ENCODE peak calls at places on chromosomes 3 and 15, in ten cellular contexts. Y is GM13977, U is upper lobe of right lung, H is HFFc6, I is spleen, K is neural crest cell, B is WTC11, A is AG10803, L is glutamatergic neuron, Z is GM06990. J is an unnamed sample.

GRCh38 chr3:3765661-3766060 is 33.6 kb upstream of the LRRN1 start:
- DNase-seq in I (no peak), B (no peak), U (no peak), L (no peak), H (no peak), Z (no peak), K (no peak), A (no peak), Y (no peak), J (no peak)

GRCh38 chr3:171198781-171199472 is 172.4 kb upstream of the SLC2A2 start:
- DNase-seq in I (no peak), B (no peak), Z (no peak), U (no peak), H (no peak), K (no peak), Y (no peak), L (no peak), A (no peak), J (no peak)

GRCh38 chr3:62805578-62805977 is 69.6 kb downstream of the CADPS start:
- DNase-seq in Y (no peak), K (no peak), U (no peak), Z (no peak), H (no peak), L (no peak), B (no peak), I (no peak), A (no peak), J (no peak)

GRCh38 chr3:157921271-157921670 is 184.9 kb downstream of the SHOX2 start:
- DNase-seq in K (no peak), B (no peak), H (no peak), L (no peak), Z (no peak), I (no peak), A (peak), Y (no peak), U (no peak), J (no peak)

GRCh38 chr3:57942366-57942765 is 65.9 kb upstream of the FLNB start:
- DNase-seq in A (no peak), B (no peak), Z (no peak), K (no peak), L (no peak), U (no peak), H (no peak), I (no peak), Y (no peak), J (no peak)

GRCh38 chr3:186164696-186165095 is 55.8 kb upstream of the ETV5 start:
- DNase-seq in Z (no peak), L (no peak), U (no peak), A (no peak), I (no peak), Y (no peak), H (no peak), K (no peak), B (no peak), J (no peak)

GRCh38 chr3:37435572-37435971 is 261.2 kb upstream of the LRRFIP2 start:
- DNase-seq in L (no peak), B (peak), Y (no peak), A (no peak), Z (no peak), U (no peak), H (no peak), K (no peak), I (no peak), J (no peak)

GRCh38 chr3:8737823-8738222 is 4.2 kb downstream of the CAV3 start:
- DNase-seq in L (no peak), B (no peak), H (no peak), I (no peak), Y (no peak), K (no peak), A (no peak), U (no peak), Z (no peak), J (no peak)

GRCh38 chr3:123423026-123423425 is 25.9 kb downstream of the ADCY5 start:
- DNase-seq in I (no peak), Z (no peak), B (no peak), L (no peak), K (no peak), A (no peak), U (no peak), H (no peak), Y (no peak), J (no peak)

GRCh38 chr3:30548605-30549004 is 57.8 kb upstream of the TGFBR2 start:
- DNase-seq in A (no peak), Z (peak), B (peak), I (no peak), Y (no peak), H (no peak), U (no peak), L (peak), K (peak), J (no peak)

GRCh38 chr3:37800022-37800493 is 61.6 kb upstream of the CTDSPL start:
- DNase-seq in Y (no peak), I (no peak), L (no peak), U (no peak), H (peak), Z (no peak), A (peak), K (no peak), B (no peak), J (no peak)

GRCh38 chr3:141429371-141430035 is 57.3 kb upstream of the RASA2 start:
- DNase-seq in U (no peak), H (no peak), K (no peak), A (no peak), Y (no peak), Z (no peak), L (no peak), I (no peak), B (no peak), J (no peak)

GRCh38 chr15:97504031-97504430 is 456.5 kb upstream of the ARRDC4 start:
- DNase-seq in A (no peak), Y (no peak), L (no peak), U (no peak), B (no peak), I (no peak), K (no peak), Z (no peak), H (no peak), J (no peak)

GRCh38 chr3:114093596-114093995 is 37.1 kb downstream of the QTRT2 start:
- DNase-seq in Y (no peak), B (no peak), U (no peak), H (peak), L (no peak), Z (no peak), A (peak), K (no peak), I (no peak), J (no peak)

GRCh38 chr3:43644443-43644842 is 22.6 kb upstream of the ANO10 start:
- DNase-seq in L (no peak), I (no peak), Y (no peak), Z (no peak), B (no peak), U (no peak), A (no peak), K (no peak), H (no peak), J (no peak)

GRCh38 chr15:60179786-60180391 is 175.8 kb downstream of the FOXB1 start:
- DNase-seq in Z (no peak), Y (peak), K (peak), H (peak), U (no peak), A (peak), B (no peak), L (no peak), I (no peak), J (peak)

GRCh38 chr15:77568960-77569646 is 63.6 kb downstream of the LINGO1 start:
- DNase-seq in L (no peak), Z (no peak), K (no peak), B (no peak), Y (peak), A (no peak), U (peak), H (no peak), I (no peak), J (peak)

GRCh38 chr3:188350956-188351355 is 197.0 kb downstream of the LPP start:
- DNase-seq in A (no peak), I (no peak), U (no peak), Y (no peak), K (no peak), B (no peak), H (no peak), L (no peak), Z (no peak), J (no peak)

GRCh38 chr3:188348445-188349244 is 194.7 kb downstream of the LPP start:
- DNase-seq in I (no peak), Z (no peak), A (peak), U (no peak), H (peak), K (no peak), L (no peak), B (no peak), Y (no peak), J (no peak)

GRCh38 chr3:188351648-188352047 is 197.7 kb downstream of the LPP start:
- DNase-seq in B (no peak), H (no peak), A (no peak), L (no peak), Z (no peak), Y (no peak), K (no peak), I (no peak), U (no peak), J (no peak)

GRCh38 chr3:188349963-188350332 is 196.0 kb downstream of the LPP start:
- DNase-seq in A (peak), Y (no peak), B (no peak), H (no peak), I (no peak), Z (no peak), L (no peak), K (no peak), U (no peak), J (no peak)

DNA sequence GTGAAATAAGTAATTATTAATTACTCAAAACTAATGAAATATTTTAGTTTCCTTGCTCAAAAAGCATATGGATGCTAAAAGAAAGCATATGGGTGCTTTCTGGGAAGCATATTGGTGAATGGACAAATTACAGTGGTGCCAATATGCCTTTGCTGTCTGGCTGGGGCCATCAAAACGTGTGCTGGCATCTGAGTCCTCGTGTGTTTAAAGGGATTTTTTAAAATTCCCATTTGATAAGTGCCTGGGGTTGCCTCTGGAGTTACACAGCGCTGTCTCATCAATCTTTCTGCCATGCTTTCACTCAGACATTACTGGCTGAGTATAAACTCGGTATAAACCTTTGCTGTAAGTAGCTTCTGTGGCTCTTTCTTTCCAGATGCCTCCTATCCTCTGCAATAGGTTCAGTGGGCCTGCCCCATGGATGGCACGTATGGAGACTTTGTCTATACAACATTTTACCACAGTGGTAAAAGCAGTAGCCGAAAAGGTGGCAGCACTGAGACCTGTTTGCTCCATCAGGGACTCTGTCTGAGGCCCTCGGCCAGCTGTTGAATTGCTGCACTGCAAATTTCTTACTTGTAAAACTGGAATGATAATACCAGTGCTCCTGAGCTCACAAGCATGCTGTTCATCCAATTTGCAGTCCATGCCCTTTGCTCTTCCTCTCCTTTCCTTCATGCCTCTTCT is 195.5 kb downstream of the LPP start:
- DNase-seq in A (peak), L (no peak), Y (no peak), B (peak), U (no peak), H (no peak), K (no peak), Z (no peak), I (no peak), J (no peak)
- TF ChIP-seq CTCF in A (no peak), L (no peak), Y (no peak), B (no peak), U (no peak), H (peak), K (no peak), Z (peak), I (no peak), J (no peak)

DNA sequence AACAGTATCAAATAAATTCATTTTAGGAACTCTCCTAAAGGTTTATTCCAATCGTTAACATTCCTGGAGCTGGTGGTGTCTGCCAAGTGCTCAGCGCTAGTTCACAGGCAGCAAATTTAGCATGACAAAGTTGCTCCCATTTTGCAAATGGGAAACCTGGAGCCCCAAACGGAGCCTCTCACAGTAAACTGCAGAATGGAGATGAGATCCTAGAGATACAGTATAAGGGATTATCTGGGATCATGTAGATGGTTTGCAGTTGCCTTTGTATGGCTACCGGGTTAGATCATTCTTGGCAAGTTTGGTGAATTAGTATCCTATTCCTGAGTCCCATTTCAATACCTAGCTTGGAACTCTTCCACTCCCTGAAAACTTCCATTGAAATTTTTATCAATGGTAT is 173.7 kb downstream of the CDIN1 start:
- DNase-seq in Z (no peak), B (peak), U (no peak), A (no peak), H (no peak), Y (no peak), L (no peak), I (no peak), K (no peak), J (no peak)
- TF ChIP-seq CTCF in Z (no peak), B (no peak), U (no peak), A (no peak), H (no peak), Y (no peak), L (no peak), I (no peak), K (no peak), J (no peak)

GRCh38 chr15:63436872-63437375 is 55.3 kb upstream of the CA12 start:
- DNase-seq in Z (no peak), L (no peak), K (peak), B (no peak), Y (peak), A (peak), I (peak), H (peak), U (peak), J (peak)
- TF ChIP-seq CTCF in Z (peak), L (no peak), K (no peak), B (no peak), Y (no peak), A (peak), I (no peak), H (peak), U (no peak), J (no peak)

GRCh38 chr3:50675179-50676030 is 678 bp downstream of the DOCK3 start:
- DNase-seq in B (peak), H (no peak), A (no peak), Y (peak), L (peak), K (peak), Z (no peak), U (peak), I (peak), J (peak)
- TF ChIP-seq CTCF in B (peak), H (peak), A (no peak), Y (peak), L (peak), K (peak), Z (peak), U (peak), I (no peak), J (peak)

DNA sequence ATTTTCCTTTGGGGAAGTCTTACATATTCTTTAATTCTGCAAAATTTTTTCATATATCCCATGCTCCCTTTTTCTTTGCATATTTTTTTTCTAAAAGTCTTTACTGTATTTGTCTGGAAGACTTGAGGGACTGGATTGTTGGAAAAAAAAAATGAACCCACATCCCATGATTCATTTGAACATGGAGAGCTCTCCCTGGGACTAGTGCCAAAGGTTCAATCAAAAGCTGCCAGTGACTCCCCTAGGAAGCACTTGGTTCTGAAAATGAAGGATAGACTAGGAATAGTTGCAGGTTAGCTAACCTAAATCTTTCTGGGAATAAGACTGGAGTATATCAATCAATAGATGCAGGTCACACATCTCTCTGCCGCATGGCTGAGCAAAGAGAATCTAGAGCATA is 16.4 kb upstream of the BNC1 start:
- DNase-seq in Y (no peak), A (no peak), Z (no peak), H (no peak), L (no peak), K (no peak), I (no peak), U (no peak), B (no peak), J (no peak)
- TF ChIP-seq CTCF in Y (no peak), A (no peak), Z (no peak), H (no peak), L (no peak), K (no peak), I (no peak), U (no peak), B (no peak), J (no peak)

DNA sequence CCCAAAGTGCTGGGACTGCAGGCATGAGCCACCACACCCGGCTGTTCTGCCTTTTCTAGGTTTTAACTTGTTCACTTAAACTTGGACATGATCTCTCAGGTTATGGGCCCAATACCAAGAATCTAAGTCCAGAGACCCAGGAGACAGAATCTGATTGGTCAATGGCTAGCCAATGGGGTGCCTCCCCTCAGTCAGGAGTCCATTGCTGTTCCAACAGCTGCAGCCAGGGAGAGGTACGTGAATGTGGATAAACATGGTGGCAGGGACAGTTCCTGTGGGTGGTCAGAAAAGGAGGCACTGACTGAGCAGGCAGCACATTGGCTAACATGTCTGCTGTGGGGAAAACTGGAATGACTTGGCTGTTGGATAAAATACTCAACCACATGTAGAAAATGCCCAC is 140.3 kb downstream of the RPLP1 start:
- DNase-seq in Y (no peak), U (no peak), A (no peak), I (no peak), B (no peak), H (no peak), L (no peak), K (no peak), Z (no peak), J (no peak)
- TF ChIP-seq CTCF in Y (no peak), U (no peak), A (no peak), I (no peak), B (no peak), H (no peak), L (no peak), K (no peak), Z (no peak), J (no peak)

DNA sequence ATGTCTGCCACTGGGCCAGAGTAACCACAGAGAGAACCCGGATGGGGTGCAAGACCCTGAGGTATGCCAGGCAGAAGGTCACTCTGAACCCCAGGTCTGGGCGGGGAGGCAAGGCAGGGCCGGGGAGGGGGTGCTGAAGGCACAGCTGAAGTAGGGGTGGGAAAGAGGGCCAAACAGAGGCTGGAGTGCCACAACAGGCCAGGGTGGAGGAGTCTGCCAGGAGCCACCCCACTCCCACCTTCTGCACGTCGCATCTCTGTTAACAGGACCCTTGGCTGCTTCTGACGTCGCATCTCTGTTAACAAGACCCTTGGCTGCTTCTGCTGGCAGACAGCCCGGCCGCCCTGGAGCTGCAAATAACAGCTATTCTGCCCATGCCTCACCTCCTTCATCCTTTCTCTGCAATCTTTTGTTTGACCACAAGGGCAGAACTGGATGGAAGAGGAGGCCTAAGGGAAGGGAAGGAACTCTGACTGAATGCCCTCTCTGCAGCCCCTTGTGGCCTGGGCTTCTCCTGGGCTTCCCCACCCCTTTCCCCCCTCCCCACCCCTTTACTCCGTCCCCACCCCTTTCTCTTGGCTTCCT is 20.6 kb upstream of the FBLN2 start:
- DNase-seq in U (no peak), H (no peak), I (peak), A (no peak), K (peak), Y (no peak), L (no peak), Z (no peak), B (peak), J (no peak)
- TF ChIP-seq CTCF in U (no peak), H (peak), I (no peak), A (peak), K (peak), Y (no peak), L (peak), Z (no peak), B (no peak), J (no peak)

GRCh38 chr3:149658444-149659172 is 783 bp upstream of the WWTR1 start:
- DNase-seq in K (no peak), H (peak), Y (peak), L (peak), U (peak), Z (no peak), B (peak), A (peak), I (peak), J (peak)
- TF ChIP-seq CTCF in K (no peak), H (peak), Y (peak), L (no peak), U (peak), Z (peak), B (no peak), A (peak), I (no peak), J (no peak)

DNA sequence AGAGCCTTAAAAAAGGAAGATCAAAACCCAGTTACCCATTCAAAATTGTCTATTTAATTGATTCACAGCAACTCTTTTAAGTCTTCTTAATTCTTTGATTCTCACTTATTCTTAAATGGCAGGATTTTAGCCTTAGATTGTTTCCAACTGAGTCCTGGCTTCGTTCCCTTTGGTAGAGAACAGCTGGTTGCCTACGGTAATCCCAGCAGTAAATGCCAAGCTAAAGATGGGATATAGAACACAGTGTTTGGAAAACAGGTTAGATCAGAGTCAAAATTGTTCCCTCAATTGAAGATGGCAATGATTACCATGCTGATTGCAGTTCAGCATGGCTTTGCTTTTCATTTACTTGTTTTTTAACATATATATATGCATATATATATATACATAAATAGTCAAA is 300.9 kb downstream of the PYDC2 start:
- DNase-seq in H (no peak), I (no peak), K (no peak), B (no peak), A (no peak), L (no peak), U (no peak), Z (no peak), Y (no peak), J (no peak)
- TF ChIP-seq CTCF in H (no peak), I (no peak), K (no peak), B (no peak), A (no peak), L (no peak), U (no peak), Z (no peak), Y (no peak), J (no peak)